ENCODE peak calls at places on chromosomes 11 and 22, in six cellular contexts. J is transverse colon, X is stomach, D is iPS DF 6.9, T is pancreas, H is heart right ventricle. G is an unnamed sample.
A peak's percentile ranks its signal among the peaks of the same experiment; 100 is the strongest.

GRCh38 chr11:33721291-33721840 is 14.9 kb downstream of the CD59 start:
- DNase-seq in J (no peak), X (no peak), D (no peak), T (no peak), H (no peak), G (no peak)

GRCh38 chr22:43983808-43984207 is 28.6 kb downstream of the SAMM50 start:
- DNase-seq in J (no peak), X (no peak), D (no peak), T (no peak), H (no peak), G (no peak)

GRCh38 chr11:67373916-67374570 is 645 bp upstream of the CLCF1 start:
- DNase-seq in J (peak; percentile 83), X (peak; percentile 76), D (no peak), T (peak; percentile 90), H (peak; percentile 70), G (peak; percentile 96)

GRCh38 chr11:80638296-80638695 is 1197.5 kb upstream of the TENM4 start:
- DNase-seq in J (no peak), X (no peak), D (no peak), T (no peak), H (no peak), G (no peak)

GRCh38 chr11:92048415-92048814 is 176.2 kb upstream of the FAT3 start:
- DNase-seq in J (no peak), X (no peak), D (no peak), T (no peak), H (no peak), G (peak; percentile 31)

GRCh38 chr11:206516-207212 is 535 bp downstream of the BET1L start:
- DNase-seq in J (peak; percentile 62), X (peak; percentile 40), D (no peak), T (peak; percentile 47), H (no peak), G (peak; percentile 37)

GRCh38 chr22:19086417-19086816 is 35.8 kb downstream of the DGCR2 start:
- DNase-seq in J (no peak), X (no peak), D (no peak), T (no peak), H (no peak), G (no peak)

GRCh38 chr11:69310934-69311766 is 17.2 kb downstream of the MYEOV start:
- DNase-seq in J (no peak), X (no peak), D (no peak), T (no peak), H (no peak), G (no peak)

GRCh38 chr11:76394411-76394810 is 13.3 kb downstream of the GVQW3 start:
- DNase-seq in J (no peak), X (no peak), D (no peak), T (no peak), H (no peak), G (no peak)

GRCh38 chr11:122478986-122479385 is 176.5 kb upstream of the UBASH3B start:
- DNase-seq in J (no peak), X (no peak), D (no peak), T (no peak), H (no peak), G (no peak)

GRCh38 chr22:39314251-39314971 is 5.0 kb downstream of the RPL3 start:
- DNase-seq in J (no peak), X (no peak), D (no peak), T (no peak), H (no peak), G (no peak)

GRCh38 chr11:60563553-60564235 is 48.5 kb downstream of the MS4A13 start:
- DNase-seq in J (no peak), X (no peak), D (peak; percentile 20), T (no peak), H (no peak), G (no peak)

DNA sequence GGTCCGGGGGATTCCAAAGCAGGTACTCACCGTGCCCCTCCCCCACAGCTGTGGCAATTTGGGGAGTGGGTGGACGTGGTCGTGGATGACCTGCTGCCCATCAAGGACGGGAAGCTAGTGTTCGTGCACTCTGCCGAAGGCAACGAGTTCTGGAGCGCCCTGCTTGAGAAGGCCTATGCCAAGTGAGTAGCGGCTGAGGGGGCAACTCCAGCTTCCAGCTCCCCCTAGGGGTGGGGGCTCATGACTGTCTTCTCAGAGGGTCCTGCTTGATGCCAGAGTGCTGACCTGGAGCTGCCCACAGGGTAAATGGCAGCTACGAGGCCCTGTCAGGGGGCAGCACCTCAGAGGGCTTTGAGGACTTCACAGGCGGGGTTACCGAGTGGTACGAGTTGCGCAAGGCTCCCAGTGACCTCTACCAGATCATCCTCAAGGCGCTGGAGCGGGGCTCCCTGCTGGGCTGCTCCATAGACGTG is 4.2 kb downstream of the CAPN1 start:
- DNase-seq in J (no peak), X (no peak), D (no peak), T (no peak), H (no peak), G (no peak)
- H3K4me3 ChIP-seq in J (no peak overlapping the region), X (no peak overlapping the region), D (no peak overlapping the region), T (no peak overlapping the region), H (no peak overlapping the region), G (no peak overlapping the region)

GRCh38 chr22:17971711-17972110 is 52.6 kb downstream of the MICAL3 start:
- DNase-seq in J (no peak), X (no peak), D (no peak), T (no peak), H (no peak), G (no peak)

GRCh38 chr22:17972385-17973181 is 51.8 kb downstream of the MICAL3 start:
- DNase-seq in J (no peak), X (no peak), D (no peak), T (no peak), H (peak; percentile 29), G (peak; percentile 92)

GRCh38 chr22:17968126-17968525 is 56.2 kb downstream of the MICAL3 start:
- DNase-seq in J (no peak), X (no peak), D (no peak), T (no peak), H (no peak), G (no peak)

GRCh38 chr22:17969732-17970131 is 54.6 kb downstream of the MICAL3 start:
- DNase-seq in J (no peak), X (no peak), D (no peak), T (no peak), H (peak; percentile 49), G (peak; percentile 48)

DNA sequence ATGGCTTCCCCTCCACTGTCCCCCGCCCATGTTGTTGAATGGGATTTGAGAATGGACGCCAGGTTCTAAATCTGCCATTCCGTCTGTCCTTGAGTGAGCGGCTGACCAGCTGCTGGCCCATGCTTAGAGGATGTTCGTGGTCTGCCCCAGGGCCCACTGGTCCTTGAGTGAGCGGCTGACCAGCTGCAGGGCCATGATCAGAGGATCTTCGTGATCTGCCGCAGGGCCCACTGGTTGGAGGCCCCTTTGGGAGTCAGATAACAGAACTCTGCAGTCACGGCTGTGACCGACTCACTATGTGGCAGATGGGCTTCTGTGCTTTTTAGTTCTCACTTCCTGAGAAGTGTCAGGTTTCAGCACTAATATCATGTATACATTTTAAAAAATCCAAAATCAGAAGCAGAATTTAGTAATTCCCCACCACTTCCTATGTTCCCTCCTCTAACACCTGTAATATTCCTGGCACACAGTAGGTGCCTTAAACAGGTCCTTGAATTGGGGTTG is 54.1 kb downstream of the MICAL3 start:
- DNase-seq in J (no peak), X (no peak), D (no peak), T (no peak), H (no peak), G (no peak)
- H3K4me1 ChIP-seq in J (peaks cover 35% of the 10 kb centered on the region), X (peaks cover 74% of the 10 kb centered on the region), D (peaks cover 6% of the 10 kb centered on the region), T (peaks cover 16% of the 10 kb centered on the region), H (peaks cover 81% of the 10 kb centered on the region), G (peaks cover 27% of the 10 kb centered on the region)

GRCh38 chr22:47355776-47356432 is 593.5 kb downstream of the TBC1D22A start:
- DNase-seq in J (no peak), X (peak; percentile 9), D (no peak), T (no peak), H (no peak), G (no peak)

GRCh38 chr22:47352920-47353700 is 590.7 kb downstream of the TBC1D22A start:
- DNase-seq in J (no peak), X (peak; percentile 17), D (no peak), T (no peak), H (no peak), G (no peak)

GRCh38 chr22:47354668-47355387 is 592.4 kb downstream of the TBC1D22A start:
- DNase-seq in J (no peak), X (peak; percentile 20), D (no peak), T (no peak), H (no peak), G (no peak)

GRCh38 chr22:47355388-47355725 is 592.9 kb downstream of the TBC1D22A start:
- DNase-seq in J (no peak), X (no peak), D (no peak), T (no peak), H (no peak), G (no peak)

DNA sequence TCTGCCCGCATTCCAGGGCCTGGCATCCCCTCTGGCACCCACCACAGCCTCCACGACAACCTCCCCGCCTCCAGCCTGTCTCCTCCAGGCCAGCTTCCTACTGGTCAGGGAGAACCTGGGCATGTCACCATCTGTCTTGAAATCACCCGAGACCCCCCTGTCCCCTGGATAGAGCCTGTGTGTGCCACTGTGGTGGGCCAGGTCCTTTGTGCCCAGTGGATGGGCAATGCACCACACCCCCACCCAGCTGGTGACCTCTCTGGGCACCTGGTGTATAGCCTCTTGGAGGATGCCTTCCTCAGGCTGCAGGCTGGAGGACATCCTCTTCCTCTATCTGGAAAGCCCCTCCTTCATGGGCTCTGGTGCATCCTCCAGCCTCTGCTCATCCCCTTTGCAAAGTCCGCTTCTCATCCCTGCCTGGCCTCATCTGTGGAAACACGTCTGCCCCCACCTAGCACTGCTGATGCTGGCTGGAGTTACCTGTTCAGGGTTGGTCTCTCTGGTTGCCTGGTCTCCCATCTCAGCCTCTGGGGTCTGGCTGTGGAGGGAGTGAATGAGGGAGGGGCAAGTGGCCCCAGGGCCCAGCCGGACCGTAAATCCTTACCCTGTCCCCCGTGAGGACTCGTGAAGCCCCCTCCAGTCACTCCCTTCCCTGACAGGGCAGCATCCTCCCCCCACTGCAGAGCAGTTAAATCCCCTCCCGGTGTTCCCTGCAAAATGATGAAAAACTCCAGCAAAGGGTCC is 589.6 kb downstream of the TBC1D22A start:
- DNase-seq in J (no peak), X (peak; percentile 7), D (no peak), T (no peak), H (no peak), G (no peak)
- H3K9me3 ChIP-seq in J (no peaks in the 10 kb centered on the region), X (no peaks in the 10 kb centered on the region), D (peaks cover 15% of the 10 kb centered on the region), T (no peaks in the 10 kb centered on the region), H (no peaks in the 10 kb centered on the region), G (no peaks in the 10 kb centered on the region)

GRCh38 chr22:46088541-46089311 is 61.6 kb upstream of the PPARA start:
- DNase-seq in J (no peak), X (peak; percentile 79), D (no peak), T (peak; percentile 80), H (peak; percentile 60), G (no peak)

GRCh38 chr22:46087816-46088277 is 62.5 kb upstream of the PPARA start:
- DNase-seq in J (peak; percentile 80), X (peak; percentile 88), D (no peak), T (peak; percentile 95), H (peak; percentile 93), G (peak; percentile 96)

GRCh38 chr22:46085831-46086576 is 64.3 kb upstream of the PPARA start:
- DNase-seq in J (peak; percentile 93), X (peak; percentile 87), D (no peak), T (peak; percentile 76), H (peak; percentile 78), G (no peak)

GRCh38 chr22:46086577-46087335 is 63.6 kb upstream of the PPARA start:
- DNase-seq in J (no peak), X (peak; percentile 24), D (no peak), T (peak; percentile 67), H (peak; percentile 44), G (no peak)

DNA sequence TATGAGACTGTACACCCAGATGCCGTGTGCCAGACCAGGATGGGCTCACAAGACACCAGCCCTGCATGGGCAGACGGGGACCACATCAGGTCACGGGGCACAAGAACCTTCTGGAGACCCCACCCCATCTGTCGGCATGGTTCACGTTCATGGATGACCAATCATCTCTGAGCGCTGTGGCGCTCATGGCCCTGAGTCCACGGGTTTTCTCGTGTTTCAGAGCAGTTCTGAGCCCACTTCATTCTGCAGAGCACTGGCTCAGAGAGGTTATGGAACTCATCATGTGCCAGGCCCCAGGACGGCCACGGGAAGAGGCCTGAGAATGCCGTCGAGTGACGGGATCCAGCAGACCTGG is 63.0 kb upstream of the PPARA start:
- DNase-seq in J (no peak), X (no peak), D (no peak), T (no peak), H (no peak), G (no peak)
- H3K4me3 ChIP-seq in J (no peak overlapping the region), X (peak overlapping the region; percentile 23), D (no peak overlapping the region), T (peak overlapping the region; percentile 32), H (peak overlapping the region; percentile 16), G (no peak overlapping the region)

G was measured in cardiac muscle cell.